ENCODE peak calls at places on chromosomes 13 and 19, in eight cellular contexts. F is brain microvascular endothelial cell, E is AG09319, X is A549, J is cardiac fibroblast, I is heart right ventricle, U is choroid plexus epithelial cell, W is suprapubic skin. K is an unnamed sample.

GRCh38 chr19:632228-633067 is 889 bp downstream of the POLRMT start:
- DNase-seq in E (no peak), J (peak; percentile 67), W (no peak), I (no peak), F (peak; percentile 75), U (peak; percentile 76), X (peak; percentile 66), K (peak; percentile 84)

GRCh38 chr13:65553328-65553727 is 1676.8 kb downstream of the PCDH9 start:
- DNase-seq in E (no peak), X (no peak), J (no peak), F (no peak), W (no peak), I (no peak), U (no peak), K (no peak)

GRCh38 chr19:27972291-27973040 is 1240.5 kb downstream of the UQCRFS1 start:
- DNase-seq in E (no peak), I (no peak), F (peak; percentile 45), J (peak; percentile 7), X (no peak), U (peak; percentile 54), W (no peak), K (no peak)

GRCh38 chr19:34336781-34337271 is 28.2 kb upstream of the GPI start:
- DNase-seq in I (no peak), U (peak; percentile 53), X (peak; percentile 51), J (peak; percentile 63), F (no peak), E (no peak), W (no peak), K (peak; percentile 62)

GRCh38 chr13:46577656-46578589 is 25.0 kb downstream of the LRCH1 start:
- DNase-seq in X (no peak), U (no peak), E (peak; percentile 32), W (no peak), F (no peak), I (no peak), J (no peak), K (no peak)

GRCh38 chr13:67867206-67867605 is 637.1 kb upstream of the PCDH9 start:
- DNase-seq in E (no peak), U (no peak), F (no peak), X (no peak), I (no peak), J (no peak), W (no peak), K (no peak)

GRCh38 chr19:873084-874019 is 13.9 kb downstream of the CFD start:
- DNase-seq in E (peak; percentile 31), F (no peak), W (no peak), U (peak; percentile 52), J (peak; percentile 37), X (peak; percentile 87), I (no peak), K (peak; percentile 84)

GRCh38 chr13:106561551-106562170 is 6.3 kb downstream of the ARGLU1 start:
- DNase-seq in E (no peak), W (no peak), I (no peak), F (peak; percentile 37), U (peak; percentile 40), J (peak; percentile 47), X (no peak), K (peak; percentile 56)

GRCh38 chr13:26378116-26378515 is 124.2 kb downstream of the CDK8 start:
- DNase-seq in J (no peak), U (no peak), W (no peak), I (no peak), F (no peak), X (no peak), E (no peak), K (no peak)

GRCh38 chr13:26376430-26376829 is 122.5 kb downstream of the CDK8 start:
- DNase-seq in W (no peak), E (no peak), I (no peak), J (no peak), X (no peak), U (no peak), F (no peak), K (no peak)

GRCh38 chr13:26370495-26370990 is 116.6 kb downstream of the CDK8 start:
- DNase-seq in E (no peak), F (no peak), I (no peak), X (no peak), J (peak; percentile 2), U (no peak), W (no peak), K (no peak)

GRCh38 chr13:26377038-26377437 is 123.1 kb downstream of the CDK8 start:
- DNase-seq in X (peak; percentile 20), J (peak; percentile 8), W (no peak), F (peak; percentile 3), U (peak; percentile 38), E (no peak), I (no peak), K (no peak)

DNA sequence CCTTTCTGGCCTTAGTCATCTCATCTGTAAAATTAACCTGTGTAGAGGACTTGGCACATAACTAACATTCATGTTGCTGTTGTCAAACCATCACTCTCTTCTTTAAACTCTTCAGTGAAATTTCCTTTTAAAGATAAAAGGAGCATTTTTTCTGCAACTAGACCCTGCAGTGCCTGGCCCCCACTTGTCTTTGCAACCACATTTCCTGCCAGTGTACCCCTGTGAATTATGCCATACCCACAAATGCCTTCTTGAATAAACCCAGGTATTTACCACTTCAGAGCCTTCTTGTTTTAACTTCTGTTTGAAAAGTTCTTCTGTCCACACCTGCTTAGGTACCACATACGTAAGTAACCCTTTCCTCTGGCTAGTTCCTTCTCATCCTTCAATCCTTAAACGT is 118.8 kb downstream of the CDK8 start:
- DNase-seq in F (no peak), J (no peak), X (no peak), I (no peak), E (no peak), U (no peak), W (no peak), K (no peak)
- TF ChIP-seq CTCF in F (no peak), J (no peak), X (no peak), I (no peak), E (no peak), U (no peak), W (no peak), K (no peak)

DNA sequence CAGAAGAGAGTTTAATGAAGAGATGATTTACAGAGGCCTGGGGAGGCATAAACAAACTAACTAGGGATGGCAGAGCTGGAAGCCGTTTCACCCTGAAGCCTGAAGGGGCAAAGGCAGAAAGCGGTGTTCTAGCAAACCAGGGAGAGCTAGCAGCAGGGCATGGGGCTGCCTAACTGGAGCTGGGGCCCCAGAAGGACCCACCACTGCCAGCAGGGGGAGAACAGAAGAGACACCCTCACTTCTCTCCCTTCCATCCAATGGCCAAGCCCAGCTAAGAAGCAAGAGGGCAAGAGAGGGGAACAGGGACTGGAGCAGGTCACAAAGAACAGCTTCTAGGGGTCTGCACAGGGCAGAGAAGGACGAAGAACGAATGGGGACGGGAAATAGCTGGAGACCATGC is 195.5 kb downstream of the KATNAL1 start:
- DNase-seq in I (no peak), X (peak; percentile 6), F (no peak), E (no peak), W (no peak), J (no peak), U (no peak), K (no peak)
- TF ChIP-seq CTCF in I (no peak), X (no peak), F (peak; percentile 65), E (peak; percentile 17), W (no peak), J (peak; percentile 37), U (peak; percentile 45), K (no peak)

GRCh38 chr19:45090598-45090997 is 2.4 kb upstream of the PPP1R37 start:
- DNase-seq in J (no peak), U (no peak), E (no peak), X (no peak), F (no peak), W (no peak), I (no peak), K (no peak)

GRCh38 chr19:45094158-45094557 is 1.2 kb downstream of the PPP1R37 start:
- DNase-seq in U (no peak), J (no peak), F (no peak), E (no peak), X (no peak), W (no peak), I (no peak), K (no peak)

GRCh38 chr19:45091031-45091918 is 1.7 kb upstream of the PPP1R37 start:
- DNase-seq in F (peak; percentile 98), W (peak; percentile 99), J (peak; percentile 100), E (peak; percentile 97), I (peak; percentile 99), U (peak; percentile 99), X (peak; percentile 100), K (peak; percentile 93)

GRCh38 chr19:45094707-45095106 is 1.7 kb downstream of the PPP1R37 start:
- DNase-seq in U (no peak), E (no peak), J (no peak), W (no peak), F (no peak), I (no peak), X (no peak), K (no peak)

DNA sequence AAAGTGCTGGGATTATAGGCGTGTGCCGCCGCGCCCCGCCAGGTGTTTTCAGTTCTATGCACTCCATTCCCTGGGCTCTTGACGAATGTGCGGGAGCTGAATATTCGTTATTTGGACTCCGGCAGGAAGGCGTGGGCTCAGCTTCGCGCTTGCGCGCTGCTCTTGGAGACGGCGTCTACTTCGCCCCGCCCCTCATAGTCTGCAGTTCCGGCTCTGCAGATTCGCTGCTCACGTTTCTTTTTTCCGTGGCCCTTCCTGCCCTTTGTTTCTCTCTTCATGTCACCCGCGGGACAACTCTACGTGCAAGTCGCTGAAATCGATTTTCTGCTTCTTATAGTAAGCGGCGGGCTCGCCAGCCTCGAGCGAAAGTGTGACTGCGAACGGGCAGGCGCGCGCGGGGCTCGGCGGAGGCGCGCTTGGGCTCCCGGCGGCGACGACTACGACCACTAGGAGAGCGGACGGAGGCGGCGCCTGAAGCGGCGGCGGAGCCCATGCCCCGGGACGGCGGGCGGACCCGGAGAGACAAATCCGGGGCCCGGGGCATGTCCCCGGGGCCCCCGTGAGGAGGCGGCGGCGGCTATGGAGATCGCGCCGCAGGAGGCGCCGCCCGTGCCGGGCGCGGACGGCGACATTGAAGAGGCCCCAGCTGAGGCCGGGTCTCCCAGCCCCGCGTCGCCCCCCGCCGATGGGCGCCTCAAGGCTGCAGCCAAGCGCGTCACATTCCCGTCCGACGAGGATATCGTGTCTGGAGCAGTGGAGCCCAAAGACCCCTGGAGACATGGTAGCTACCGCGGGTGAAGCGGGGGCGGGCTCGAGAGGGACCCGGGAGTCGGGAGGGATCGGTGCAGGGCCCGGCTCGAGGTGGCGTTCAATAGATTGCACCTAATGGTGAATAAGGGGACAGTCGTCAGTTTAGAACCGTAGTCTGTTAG is at the start of gene PPP1R37:
- DNase-seq in X (peak; percentile 99), J (peak; percentile 99), E (peak; percentile 91), I (peak; percentile 93), F (peak; percentile 92), U (peak; percentile 99), W (peak; percentile 96), K (peak; percentile 96)
- TF ChIP-seq CTCF in X (peak; percentile 18), J (no peak), E (no peak), I (peak; percentile 57), F (peak; percentile 18), U (no peak), W (peak; percentile 30), K (peak; percentile 21)

DNA sequence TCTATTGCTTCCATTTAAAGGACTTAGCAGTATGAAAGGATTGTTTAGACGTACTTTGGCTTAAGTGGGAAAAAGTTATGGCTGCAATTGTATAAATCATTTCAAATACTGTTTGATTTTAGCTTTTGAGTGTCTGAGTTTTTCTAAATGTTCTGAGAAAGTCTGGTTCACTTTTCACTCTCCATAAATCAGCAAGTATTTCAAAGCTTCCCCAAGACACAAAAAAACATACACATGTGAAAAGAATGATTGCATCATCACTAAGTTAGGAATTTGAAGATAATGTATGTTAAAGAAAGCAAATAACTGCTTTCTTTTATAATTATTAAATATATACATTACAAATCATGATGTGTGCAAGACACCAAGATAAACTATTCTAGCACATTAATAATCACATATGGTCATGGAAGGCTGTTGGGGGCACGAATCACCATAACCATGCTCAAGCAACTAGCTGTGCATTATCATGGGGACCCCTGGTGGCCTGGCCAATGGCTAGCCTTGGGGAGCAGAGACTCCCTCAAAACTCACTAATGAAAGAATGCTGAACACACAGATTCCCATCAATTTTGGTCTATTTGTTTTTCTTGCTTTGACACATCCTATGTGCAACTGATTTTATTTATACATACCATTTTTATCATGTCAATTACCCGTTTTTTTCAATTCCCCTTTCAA is 111.1 kb downstream of the MIPEP start:
- DNase-seq in X (no peak), F (no peak), I (no peak), J (no peak), W (no peak), E (no peak), U (peak; percentile 43), K (no peak)
- TF ChIP-seq CTCF in X (no peak), F (peak; percentile 67), I (peak; percentile 48), J (no peak), W (no peak), E (no peak), U (peak; percentile 44), K (peak; percentile 19)

K was measured in GM13976.